ENCODE peak calls at places on chromosomes 5 and 9, in nine cellular contexts. O is body of pancreas, K is Peyer's patch, L is HepG2, E is suprapubic skin, N is endothelial cell of umbilical vein, Y is A549, T is ovary, Q is heart left ventricle. Z is an unnamed sample.

GRCh38 chr5:175133185-175133584 is 310.8 kb downstream of the DRD1 start:
- DNase-seq in O (no peak), N (no peak), T (no peak), Q (no peak), L (no peak), Y (peak; percentile 16), K (no peak), E (no peak), Z (no peak)

GRCh38 chr5:79800979-79801827 is 111.6 kb downstream of the CMYA5 start:
- DNase-seq in Y (peak; percentile 6), L (no peak), T (no peak), O (no peak), N (no peak), K (no peak), E (no peak), Q (no peak), Z (no peak)

GRCh38 chr9:103574056-103574455 is 520.1 kb upstream of the SMC2 start:
- DNase-seq in Y (no peak), N (no peak), O (no peak), E (no peak), L (no peak), T (no peak), K (no peak), Q (no peak), Z (no peak)

GRCh38 chr9:109383356-109383755 is 62.5 kb upstream of the EPB41L4B start:
- DNase-seq in O (no peak), T (no peak), L (no peak), K (no peak), Q (no peak), E (no peak), N (no peak), Y (no peak), Z (no peak)

GRCh38 chr9:125436613-125437443 is 175.2 kb downstream of the GAPVD1 start:
- DNase-seq in Q (no peak), K (no peak), N (no peak), L (no peak), Y (no peak), E (no peak), T (peak; percentile 11), O (no peak), Z (no peak)

GRCh38 chr9:9790216-9790872 is 822.5 kb downstream of the PTPRD start:
- DNase-seq in E (no peak), N (peak; percentile 69), O (peak; percentile 23), K (no peak), Q (no peak), T (no peak), L (peak; percentile 45), Y (peak; percentile 37), Z (peak; percentile 33)

GRCh38 chr9:121743441-121744001 is 92.1 kb downstream of the DAB2IP start:
- DNase-seq in K (peak; percentile 87), Q (peak; percentile 91), Y (peak; percentile 85), O (peak; percentile 93), L (peak; percentile 85), T (peak; percentile 82), N (peak; percentile 90), E (peak; percentile 84), Z (peak; percentile 72)

GRCh38 chr9:131559416-131560000 is 14.2 kb downstream of the PRRT1B start:
- DNase-seq in T (no peak), K (no peak), N (no peak), O (no peak), Y (no peak), Q (no peak), E (no peak), L (no peak), Z (no peak)

GRCh38 chr5:93299596-93300308 is 281.3 kb downstream of the NR2F1-AS1 start:
- DNase-seq in L (no peak), E (no peak), T (no peak), O (no peak), Q (no peak), K (no peak), N (no peak), Y (no peak), Z (no peak)

GRCh38 chr5:157689942-157690689 is 18.8 kb downstream of the C5orf52 start:
- DNase-seq in O (no peak), L (no peak), K (no peak), N (no peak), E (no peak), Y (no peak), T (no peak), Q (no peak), Z (no peak)

GRCh38 chr9:33459115-33459514 is 11.7 kb upstream of the AQP3 start:
- DNase-seq in E (no peak), Y (no peak), T (no peak), L (no peak), Q (no peak), K (no peak), O (no peak), N (no peak), Z (no peak)

GRCh38 chr5:176132471-176133288 is 105.5 kb upstream of the SIMC1 start:
- DNase-seq in O (no peak), Q (no peak), K (no peak), E (no peak), Y (no peak), N (no peak), L (no peak), T (no peak), Z (no peak)

GRCh38 chr5:152622628-152623027 is 217.5 kb upstream of the NMUR2 start:
- DNase-seq in Y (no peak), T (no peak), N (no peak), Q (no peak), O (no peak), K (no peak), L (no peak), E (no peak), Z (no peak)

GRCh38 chr5:38162625-38163024 is 95.7 kb upstream of the EGFLAM start:
- DNase-seq in O (no peak), L (no peak), N (no peak), Q (no peak), Y (no peak), K (no peak), T (no peak), E (no peak), Z (no peak)

GRCh38 chr5:68529581-68529980 is 314.0 kb downstream of the PIK3R1 start:
- DNase-seq in Q (no peak), Y (no peak), O (no peak), N (peak; percentile 26), E (no peak), T (no peak), L (no peak), K (no peak), Z (no peak)

GRCh38 chr5:37771731-37772130 is 68.1 kb downstream of the GDNF start:
- DNase-seq in O (no peak), E (no peak), T (no peak), N (no peak), L (no peak), Y (no peak), K (no peak), Q (no peak), Z (no peak)

GRCh38 chr9:110282023-110282766 is 25.9 kb upstream of the TXN start:
- DNase-seq in N (no peak), L (peak; percentile 28), Y (peak; percentile 12), T (no peak), Q (no peak), O (no peak), E (no peak), K (no peak), Z (no peak)

GRCh38 chr5:1320436-1321344 is 24.2 kb downstream of the CLPTM1L start:
- DNase-seq in Q (no peak), L (no peak), T (no peak), E (peak; percentile 40), O (no peak), K (no peak), N (no peak), Y (no peak), Z (no peak)

DNA sequence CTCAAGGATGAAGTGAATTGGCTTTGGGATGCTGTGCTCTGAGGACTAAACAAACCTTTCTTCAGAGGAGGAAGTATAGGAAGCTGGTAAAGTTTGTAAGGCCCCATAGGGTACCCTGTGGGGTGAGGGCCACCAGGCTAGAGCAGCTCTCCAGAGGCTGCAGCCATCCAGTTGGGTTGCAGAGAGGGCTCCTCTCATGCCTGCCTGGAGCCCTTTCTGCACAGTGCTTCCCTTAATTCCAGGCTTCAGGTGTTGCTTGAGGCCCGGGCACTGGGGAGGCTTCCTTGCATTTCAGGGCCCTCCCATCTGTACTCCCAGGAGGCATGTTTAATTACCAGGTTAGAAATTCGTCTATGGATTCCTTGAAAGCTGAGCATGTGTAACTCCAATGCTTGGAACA is 95.3 kb upstream of the FSTL4 start:
- DNase-seq in L (no peak), Q (no peak), N (no peak), Y (no peak), T (no peak), K (no peak), O (no peak), E (peak; percentile 4), Z (no peak)
- H3K27ac ChIP-seq in L (no peak overlapping the region), Q (no peak overlapping the region), N (no peak overlapping the region), Y (no peak overlapping the region), T (no peak overlapping the region), K (no peak overlapping the region), O (no peak overlapping the region), E (no peak overlapping the region), Z (no peak overlapping the region)

GRCh38 chr9:135959814-135960213 is 1.4 kb downstream of the UBAC1 start:
- DNase-seq in L (no peak), O (no peak), Y (no peak), Q (no peak), T (no peak), E (no peak), N (no peak), K (peak; percentile 43), Z (no peak)
- TF ChIP-seq POLR2A in L (no peak), O (no peak), Y (no peak), Q (no peak), T (no peak), E (no peak), N (no peak), K (no peak), Z (no peak)

DNA sequence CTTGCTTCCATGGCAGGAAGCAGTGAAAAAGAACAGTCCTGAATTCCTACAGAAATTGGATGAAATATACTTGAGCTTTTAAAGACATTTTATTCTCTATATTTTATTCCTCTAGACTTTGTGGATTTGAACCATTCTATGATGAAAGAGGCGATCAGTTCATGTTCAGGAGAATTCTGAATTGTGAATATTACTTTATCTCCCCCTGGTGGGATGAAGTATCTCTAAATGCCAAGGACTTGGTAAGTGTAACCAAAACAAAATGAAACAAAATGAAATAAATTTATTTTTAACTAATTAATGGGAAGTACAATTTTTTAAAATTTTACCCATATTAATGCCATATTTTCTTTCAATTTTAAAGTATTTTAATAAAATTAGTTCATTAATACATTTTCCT is 34.1 kb downstream of the STARD4 start:
- DNase-seq in Y (no peak), N (no peak), K (no peak), T (no peak), L (no peak), Q (no peak), O (no peak), E (no peak), Z (no peak)
- TF ChIP-seq CTCF in Y (no peak), N (no peak), K (no peak), T (no peak), L (no peak), Q (no peak), O (no peak), E (no peak), Z (no peak)

DNA sequence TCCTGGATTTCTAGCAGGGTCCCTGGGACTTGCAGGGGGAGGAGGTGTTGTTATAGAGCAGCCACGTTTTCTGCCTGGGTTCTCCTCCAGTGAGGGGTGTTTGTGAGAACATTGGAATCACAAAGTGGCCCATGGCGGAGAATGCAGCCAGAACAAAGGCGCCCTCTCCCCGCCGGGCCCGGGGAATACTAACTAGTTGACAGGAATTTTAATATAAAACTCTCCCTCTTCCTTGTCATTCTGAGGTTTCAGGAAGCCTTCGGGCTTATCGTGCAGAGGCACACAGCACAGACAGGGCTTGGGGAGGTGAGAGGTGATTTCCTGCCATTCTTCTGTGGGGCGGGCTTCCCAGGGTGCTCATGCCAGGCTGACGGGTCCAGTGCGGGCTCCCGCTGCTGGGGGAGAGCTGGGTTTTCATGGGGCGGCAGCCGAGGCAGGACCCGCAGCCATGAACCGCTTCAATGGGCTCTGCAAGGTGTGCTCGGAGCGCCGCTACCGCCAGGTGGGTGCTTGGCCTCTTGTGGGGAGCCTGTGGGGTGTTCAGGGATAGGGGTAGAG is 37.7 kb downstream of the RGS3 start:
- DNase-seq in K (no peak), N (peak; percentile 98), Y (no peak), T (no peak), O (no peak), L (no peak), E (no peak), Q (no peak), Z (no peak)
- H3K27ac ChIP-seq in K (no peak overlapping the region), N (peak overlapping the region; percentile 100), Y (no peak overlapping the region), T (no peak overlapping the region), O (peak overlapping the region; percentile 3), L (no peak overlapping the region), E (peak overlapping the region; percentile 14), Q (peak overlapping the region; percentile 88), Z (peak overlapping the region; percentile 4)

Z was measured in tibial nerve.